ENCODE peak calls at places on chromosomes 3 and 15, in six cellular contexts. D, K, M, S, A and X are unnamed samples.
A peak's percentile ranks its signal among the peaks of the same experiment; 100 is the strongest.

GRCh38 chr15:35697549-35698299 is 151.8 kb upstream of the DPH6 start:
- DNase-seq in S (peak; percentile 29), D (no peak), M (no peak), K (peak; percentile 89), A (peak; percentile 12), X (no peak)

GRCh38 chr15:85778107-85778776 is 16.5 kb downstream of the KLHL25 start:
- DNase-seq in D (no peak), K (no peak), S (no peak), M (no peak), A (no peak), X (no peak)

GRCh38 chr15:48657891-48658591 is 12.5 kb upstream of the FBN1 start:
- DNase-seq in D (no peak), S (no peak), M (no peak), K (no peak), A (no peak), X (no peak)

GRCh38 chr3:30657914-30658313 is 51.5 kb downstream of the TGFBR2 start:
- DNase-seq in S (peak; percentile 18), D (no peak), A (no peak), M (no peak), K (peak; percentile 67), X (peak; percentile 46)

GRCh38 chr3:33751320-33751719 is 33.3 kb upstream of the CLASP2 start:
- DNase-seq in S (no peak), K (no peak), D (no peak), M (no peak), A (no peak), X (no peak)

GRCh38 chr15:39213385-39213840 is 367.5 kb upstream of the THBS1 start:
- DNase-seq in M (no peak), D (peak; percentile 17), K (peak; percentile 100), A (peak; percentile 69), S (peak; percentile 96), X (no peak)

GRCh38 chr3:52277071-52277964 is 1.1 kb downstream of the WDR82 start:
- DNase-seq in S (peak; percentile 62), M (peak; percentile 47), K (peak; percentile 61), A (peak; percentile 47), D (peak; percentile 68), X (peak; percentile 67)

GRCh38 chr3:197014942-197015575 is 14.6 kb downstream of the MELTF start:
- DNase-seq in K (no peak), D (no peak), S (no peak), M (no peak), A (no peak), X (no peak)

GRCh38 chr3:128274837-128275236 is 121.6 kb downstream of the EEFSEC start:
- DNase-seq in D (no peak), A (no peak), K (peak; percentile 97), M (peak; percentile 50), S (peak; percentile 98), X (no peak)

GRCh38 chr15:62740141-62741004 is 302.2 kb upstream of the TPM1 start:
- DNase-seq in M (no peak), D (peak; percentile 20), S (no peak), A (no peak), K (peak; percentile 58), X (no peak)

GRCh38 chr15:56736308-56736707 is 3.0 kb upstream of the ZNF280D start:
- DNase-seq in K (peak; percentile 71), S (peak; percentile 64), M (peak; percentile 17), A (peak; percentile 26), D (no peak), X (no peak)

GRCh38 chr15:37291920-37292319 is 191.6 kb upstream of the MEIS2 start:
- DNase-seq in D (no peak), S (no peak), A (no peak), M (no peak), K (peak; percentile 3), X (no peak)

GRCh38 chr3:23830869-23831484 is 25.2 kb downstream of the UBE2E1 start:
- DNase-seq in S (no peak), A (no peak), K (peak; percentile 29), D (no peak), M (no peak), X (no peak)

GRCh38 chr3:150747909-150748568 is 14.9 kb downstream of the SIAH2 start:
- DNase-seq in M (no peak), S (no peak), A (no peak), K (no peak), D (no peak), X (no peak)

GRCh38 chr3:52086939-52087675 is 30.7 kb upstream of the DUSP7 start:
- DNase-seq in M (no peak), D (no peak), S (peak; percentile 83), A (no peak), K (peak; percentile 41), X (no peak)

GRCh38 chr15:89068325-89068784 is 19.9 kb upstream of the ABHD2 start:
- DNase-seq in M (peak; percentile 66), A (no peak), K (peak; percentile 99), D (no peak), S (peak; percentile 98), X (no peak)

GRCh38 chr3:156586905-156587766 is 32.2 kb upstream of the SSR3 start:
- DNase-seq in D (no peak), S (no peak), M (no peak), K (no peak), A (no peak), X (no peak)

GRCh38 chr15:49521802-49522201 is 98.8 kb downstream of the FGF7 start:
- DNase-seq in M (no peak), S (peak; percentile 28), K (peak; percentile 6), D (no peak), A (peak; percentile 12), X (no peak)

GRCh38 chr3:65412591-65412990 is 626.1 kb downstream of the MAGI1 start:
- DNase-seq in K (no peak), S (peak; percentile 23), M (no peak), A (peak; percentile 69), D (no peak), X (no peak)

GRCh38 chr15:58873267-58873666 is 60.2 kb downstream of the SLTM start:
- DNase-seq in S (peak; percentile 62), K (peak; percentile 55), M (no peak), D (no peak), A (no peak), X (no peak)

GRCh38 chr3:191051037-191051436 is 148.0 kb upstream of the OSTN start:
- DNase-seq in A (peak; percentile 58), M (no peak), S (peak; percentile 49), D (no peak), K (peak; percentile 23), X (no peak)

GRCh38 chr3:1172642-1173041 is 79.8 kb downstream of the CNTN6 start:
- DNase-seq in S (no peak), K (no peak), A (no peak), D (no peak), M (no peak), X (no peak)

GRCh38 chr3:196268270-196269163 is 19.0 kb downstream of the PCYT1A start:
- DNase-seq in A (no peak), D (no peak), K (peak; percentile 79), M (peak; percentile 70), S (peak; percentile 85), X (no peak)

GRCh38 chr3:195063596-195064193 is 207.3 kb downstream of the XXYLT1 start:
- DNase-seq in M (no peak), A (peak; percentile 52), D (no peak), K (no peak), S (no peak), X (no peak)

GRCh38 chr3:85560088-85560790 is 601.5 kb downstream of the CADM2 start:
- DNase-seq in K (peak; percentile 85), M (peak; percentile 68), A (no peak), D (no peak), S (no peak), X (no peak)

GRCh38 chr15:39594764-39595620 is 14.1 kb downstream of the THBS1 start:
- DNase-seq in A (no peak), S (no peak), K (peak; percentile 63), M (no peak), D (no peak), X (no peak)

GRCh38 chr15:57134877-57135276 is 216.4 kb downstream of the TCF12 start:
- DNase-seq in D (no peak), K (peak; percentile 44), S (no peak), M (no peak), A (no peak), X (no peak)

GRCh38 chr15:58269455-58270414 is 131.6 kb downstream of the AQP9 start:
- DNase-seq in M (peak; percentile 46), A (peak; percentile 83), D (no peak), S (peak; percentile 48), K (peak; percentile 61), X (peak; percentile 31)

GRCh38 chr3:127053979-127054378 is 71.1 kb downstream of the PLXNA1 start:
- DNase-seq in M (no peak), D (no peak), A (no peak), K (no peak), S (no peak), X (no peak)

GRCh38 chr15:50107591-50108408 is 11.2 kb downstream of the ATP8B4 start:
- DNase-seq in D (no peak), S (peak; percentile 10), K (no peak), A (no peak), M (no peak), X (no peak)

GRCh38 chr3:131762981-131763380 is 260.2 kb upstream of the MRPL3 start:
- DNase-seq in M (peak; percentile 3), K (no peak), D (no peak), A (no peak), S (no peak), X (no peak)

GRCh38 chr3:126549861-126550487 is 8.8 kb downstream of the C3orf22 start:
- DNase-seq in S (no peak), K (no peak), M (no peak), D (no peak), A (no peak), X (no peak)

GRCh38 chr3:9970020-9970652 is 16.5 kb downstream of the EMC3 start:
- DNase-seq in S (peak; percentile 63), K (peak; percentile 87), M (no peak), D (no peak), A (peak; percentile 36), X (no peak)

GRCh38 chr3:195715583-195716266 is 5.1 kb upstream of the MUC20 start:
- DNase-seq in K (no peak), A (peak; percentile 42), D (no peak), M (no peak), S (peak; percentile 65), X (no peak)

GRCh38 chr3:56917740-56918568 is 116.2 kb upstream of the ARHGEF3 start:
- DNase-seq in D (no peak), S (peak; percentile 67), M (no peak), A (no peak), K (no peak), X (no peak)